ENCODE peak calls at places on chromosome 9, in nine cellular contexts. R, D, M, T, F, H, N, P and Z are unnamed samples.

GRCh38 chr9:98880311-98881015 is 63.2 kb upstream of the COL15A1 start:
- DNase-seq in R (no peak), D (no peak), M (no peak), T (no peak), F (no peak), H (no peak), N (no peak), P (peak; percentile 31), Z (no peak)

GRCh38 chr9:4620881-4621555 is 41.1 kb upstream of the PLPP6 start:
- DNase-seq in R (no peak), D (no peak), M (no peak), T (no peak), F (peak; percentile 72), H (peak; percentile 71), N (peak; percentile 60), P (no peak), Z (no peak)

GRCh38 chr9:71549023-71549422 is 219.3 kb downstream of the CEMIP2 start:
- DNase-seq in R (no peak), D (no peak), M (no peak), T (no peak), F (no peak), H (no peak), N (no peak), P (no peak), Z (no peak)

GRCh38 chr9:136983167-136983566 is 374 bp downstream of the LCNL1 start:
- DNase-seq in R (no peak), D (no peak), M (no peak), T (no peak), F (no peak), H (no peak), N (no peak), P (no peak), Z (no peak)

GRCh38 chr9:79975471-79976316 is 403.9 kb downstream of the TLE4 start:
- DNase-seq in R (no peak), D (no peak), M (no peak), T (no peak), F (no peak), H (no peak), N (no peak), P (no peak), Z (no peak)

GRCh38 chr9:77455312-77455927 is 192.7 kb downstream of the GNA14 start:
- DNase-seq in R (peak; percentile 22), D (no peak), M (no peak), T (no peak), F (no peak), H (peak; percentile 54), N (peak; percentile 52), P (no peak), Z (no peak)

GRCh38 chr9:128972956-128973355 is 25.5 kb downstream of the NUP188 start:
- DNase-seq in R (no peak), D (no peak), M (no peak), T (peak; percentile 66), F (peak; percentile 53), H (peak; percentile 76), N (peak; percentile 55), P (no peak), Z (no peak)

GRCh38 chr9:113578877-113579269 is 115.3 kb downstream of the RGS3 start:
- DNase-seq in R (peak; percentile 93), D (peak; percentile 80), M (no peak), T (peak; percentile 88), F (peak; percentile 81), H (peak; percentile 90), N (peak; percentile 83), P (peak; percentile 87), Z (peak; percentile 84)

GRCh38 chr9:19517202-19517942 is 108.6 kb downstream of the ACER2 start:
- DNase-seq in R (no peak), D (no peak), M (no peak), T (no peak), F (no peak), H (no peak), N (peak; percentile 10), P (no peak), Z (no peak)
- TF ChIP-seq CTCF in R (no peak), D (no peak), M (no peak), T (peak; percentile 21), F (peak; percentile 43), H (peak; percentile 57), N (peak; percentile 47), P (no peak), Z (peak; percentile 52)

GRCh38 chr9:127966416-127967150 is 14.2 kb downstream of the EEIG1 start:
- DNase-seq in R (no peak), D (no peak), M (no peak), T (no peak), F (no peak), H (no peak), N (no peak), P (no peak), Z (no peak)
- H3K4me3 ChIP-seq in R (no peak overlapping the region), D (no peak overlapping the region), M (no peak overlapping the region), T (no peak overlapping the region), F (no peak overlapping the region), H (no peak overlapping the region), N (no peak overlapping the region), P (no peak overlapping the region), Z (no peak overlapping the region)

GRCh38 chr9:132630116-132630515 is 39.7 kb downstream of the DDX31 start:
- DNase-seq in R (no peak), D (no peak), M (no peak), T (no peak), F (no peak), H (no peak), N (no peak), P (no peak), Z (no peak)

GRCh38 chr9:132632426-132632825 is 37.4 kb downstream of the DDX31 start:
- DNase-seq in R (no peak), D (no peak), M (no peak), T (no peak), F (no peak), H (no peak), N (no peak), P (no peak), Z (no peak)

GRCh38 chr9:132631685-132632084 is 38.1 kb downstream of the DDX31 start:
- DNase-seq in R (no peak), D (no peak), M (no peak), T (no peak), F (peak; percentile 17), H (no peak), N (peak; percentile 13), P (no peak), Z (no peak)

GRCh38 chr9:132630811-132631210 is 39.0 kb downstream of the DDX31 start:
- DNase-seq in R (no peak), D (no peak), M (no peak), T (no peak), F (no peak), H (no peak), N (no peak), P (no peak), Z (no peak)

GRCh38 chr9:132631280-132631679 is 38.5 kb downstream of the DDX31 start:
- DNase-seq in R (no peak), D (no peak), M (no peak), T (peak; percentile 48), F (peak; percentile 19), H (peak; percentile 54), N (no peak), P (no peak), Z (no peak)
- TF ChIP-seq CTCF in R (no peak), D (no peak), M (no peak), T (no peak), F (no peak), H (no peak), N (no peak), P (no peak), Z (no peak)

DNA sequence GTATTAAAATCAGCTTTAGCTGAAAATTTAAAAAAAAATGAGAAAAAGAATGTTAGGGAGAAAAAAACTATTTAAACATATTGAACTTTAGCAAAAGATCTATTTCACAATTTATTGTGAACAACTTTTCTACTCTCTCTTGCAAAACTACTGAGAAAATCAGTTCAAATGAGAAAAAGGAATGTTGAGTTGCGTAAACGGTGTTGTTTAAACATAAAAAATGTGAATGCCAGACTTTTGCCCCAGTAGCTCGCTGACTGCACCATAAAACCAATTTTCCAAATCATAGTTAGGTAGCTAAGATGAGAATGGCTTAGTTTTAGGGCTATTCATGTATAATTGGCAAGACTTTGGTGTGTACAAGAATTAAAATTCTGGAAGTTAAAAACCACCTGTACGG is 13.4 kb upstream of the RAD23B start:
- DNase-seq in R (no peak), D (no peak), M (no peak), T (peak; percentile 80), F (peak; percentile 61), H (peak; percentile 53), N (peak; percentile 62), P (no peak), Z (no peak)
- H3K4me3 ChIP-seq in R (no peak overlapping the region), D (no peak overlapping the region), M (no peak overlapping the region), T (peak overlapping the region; percentile 11), F (no peak overlapping the region), H (no peak overlapping the region), N (no peak overlapping the region), P (no peak overlapping the region), Z (no peak overlapping the region)

GRCh38 chr9:124480621-124480981 is 26.6 kb downstream of the NR5A1 start:
- DNase-seq in R (no peak), D (peak; percentile 56), M (no peak), T (peak; percentile 13), F (peak; percentile 4), H (peak; percentile 19), N (peak; percentile 9), P (no peak), Z (no peak)
- TF ChIP-seq CTCF in R (peak; percentile 21), D (no peak), M (peak; percentile 16), T (no peak), F (peak; percentile 34), H (peak; percentile 57), N (peak; percentile 31), P (no peak), Z (peak; percentile 53)

DNA sequence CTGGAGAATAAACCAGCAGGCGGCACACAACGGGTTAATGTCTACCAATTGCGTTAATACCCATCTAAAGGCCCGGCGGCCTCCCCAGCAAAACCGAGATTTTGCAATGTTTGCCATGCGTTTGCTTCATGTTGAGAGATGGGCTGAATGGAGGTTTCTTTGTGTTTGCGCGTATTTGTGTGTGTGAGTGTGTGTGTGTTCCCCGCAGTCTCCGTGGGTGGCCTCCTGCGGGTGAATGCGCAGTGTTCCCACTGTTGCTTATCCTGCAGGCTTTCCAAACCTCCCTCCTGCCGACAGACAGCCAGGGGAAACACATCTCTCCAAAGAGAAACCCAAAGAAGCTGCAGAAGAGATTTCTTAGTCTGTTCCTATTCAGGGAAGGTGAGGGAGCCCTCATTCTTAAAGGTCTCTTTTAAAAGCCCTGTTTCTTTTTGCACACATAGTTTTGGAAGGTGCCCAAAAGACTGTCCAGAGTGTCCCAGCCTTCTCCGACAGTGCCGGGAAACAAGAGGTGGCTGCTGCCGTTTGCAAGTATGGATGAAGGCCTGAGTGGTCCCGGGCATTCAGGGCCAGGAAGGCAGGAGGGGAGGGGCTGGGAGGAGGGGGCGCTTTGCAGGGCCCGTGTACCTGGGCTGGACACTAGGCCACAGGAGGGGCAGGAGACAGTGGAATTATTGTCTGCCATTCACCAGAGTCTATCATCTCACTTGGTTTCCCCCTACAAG is 103.8 kb upstream of the ERCC6L2 start:
- DNase-seq in R (no peak), D (no peak), M (peak; percentile 69), T (peak; percentile 82), F (peak; percentile 18), H (peak; percentile 28), N (peak; percentile 61), P (no peak), Z (no peak)
- H3K4me3 ChIP-seq in R (no peak overlapping the region), D (no peak overlapping the region), M (no peak overlapping the region), T (no peak overlapping the region), F (no peak overlapping the region), H (no peak overlapping the region), N (no peak overlapping the region), P (peak overlapping the region; percentile 16), Z (no peak overlapping the region)

DNA sequence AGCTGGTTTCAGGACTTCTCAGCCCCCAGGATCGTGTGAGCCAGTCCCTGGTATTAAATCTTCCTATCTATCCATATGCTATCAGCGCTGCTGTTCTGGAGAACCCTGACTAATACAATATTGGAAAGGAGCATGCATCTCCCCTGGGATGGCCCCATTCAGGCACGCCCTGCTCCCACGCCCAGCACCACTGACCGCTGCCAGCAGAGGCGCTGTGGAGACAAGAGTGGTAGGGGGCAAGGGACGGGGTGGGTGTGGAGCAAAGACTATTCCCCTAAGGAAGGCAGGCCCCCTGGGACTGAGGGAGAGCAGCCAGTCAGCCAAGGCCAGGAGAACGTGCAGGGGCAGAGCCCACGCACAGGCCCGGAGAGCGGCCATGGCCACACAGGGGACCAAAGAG is 116.0 kb downstream of the VAV2 start:
- DNase-seq in R (no peak), D (peak; percentile 49), M (no peak), T (no peak), F (peak; percentile 28), H (peak; percentile 36), N (no peak), P (no peak), Z (no peak)
- TF ChIP-seq CTCF in R (peak; percentile 12), D (no peak), M (peak; percentile 45), T (no peak), F (peak; percentile 34), H (peak; percentile 47), N (peak; percentile 19), P (no peak), Z (peak; percentile 23)